ENCODE peak calls at places on chromosomes 16 and 17, in seven cellular contexts. One of them, this sample, is unnamed.

GRCh38 chr17:79573196-79573929 is 37.5 kb downstream of the RBFOX3 start:
- DNase-seq in spleen: peak
- DNase-seq in esophagus muscularis mucosa: no peak
- DNase-seq in mucosa of descending colon: no peak
- DNase-seq in tibial nerve: no peak
- DNase-seq in retinal pigment epithelial cell: no peak
- DNase-seq in tibial artery: no peak
- DNase-seq in this sample: no peak

GRCh38 chr17:36665417-36665816 is 64.0 kb downstream of the MRM1 start:
- DNase-seq in spleen: no peak
- DNase-seq in esophagus muscularis mucosa: no peak
- DNase-seq in mucosa of descending colon: no peak
- DNase-seq in tibial nerve: no peak
- DNase-seq in retinal pigment epithelial cell: no peak
- DNase-seq in tibial artery: no peak
- DNase-seq in this sample: no peak

GRCh38 chr17:31739300-31739699 is 119.7 kb downstream of the COPRS start:
- DNase-seq in spleen: no peak
- DNase-seq in esophagus muscularis mucosa: no peak
- DNase-seq in mucosa of descending colon: no peak
- DNase-seq in tibial nerve: no peak
- DNase-seq in retinal pigment epithelial cell: no peak
- DNase-seq in tibial artery: no peak
- DNase-seq in this sample: no peak

GRCh38 chr17:70338946-70339354 is 169.6 kb downstream of the KCNJ2 start:
- DNase-seq in spleen: no peak
- DNase-seq in esophagus muscularis mucosa: no peak
- DNase-seq in mucosa of descending colon: no peak
- DNase-seq in tibial nerve: no peak
- DNase-seq in retinal pigment epithelial cell: no peak
- DNase-seq in tibial artery: no peak
- DNase-seq in this sample: no peak

GRCh38 chr17:17226451-17227265 is 10.3 kb downstream of the FLCN start:
- DNase-seq in spleen: peak
- DNase-seq in esophagus muscularis mucosa: no peak
- DNase-seq in mucosa of descending colon: peak
- DNase-seq in tibial nerve: no peak
- DNase-seq in retinal pigment epithelial cell: no peak
- DNase-seq in tibial artery: no peak
- DNase-seq in this sample: no peak

GRCh38 chr17:60371416-60371815 is 20.5 kb downstream of the USP32 start:
- DNase-seq in spleen: no peak
- DNase-seq in esophagus muscularis mucosa: no peak
- DNase-seq in mucosa of descending colon: no peak
- DNase-seq in tibial nerve: no peak
- DNase-seq in retinal pigment epithelial cell: no peak
- DNase-seq in tibial artery: no peak
- DNase-seq in this sample: no peak

GRCh38 chr16:51818342-51818944 is 667.4 kb upstream of the SALL1 start:
- DNase-seq in spleen: no peak
- DNase-seq in esophagus muscularis mucosa: no peak
- DNase-seq in mucosa of descending colon: no peak
- DNase-seq in tibial nerve: no peak
- DNase-seq in retinal pigment epithelial cell: no peak
- DNase-seq in tibial artery: no peak
- DNase-seq in this sample: peak

GRCh38 chr16:85056211-85056748 is 28.7 kb downstream of the KIAA0513 start:
- DNase-seq in spleen: no peak
- DNase-seq in esophagus muscularis mucosa: no peak
- DNase-seq in mucosa of descending colon: no peak
- DNase-seq in tibial nerve: no peak
- DNase-seq in retinal pigment epithelial cell: no peak
- DNase-seq in tibial artery: no peak
- DNase-seq in this sample: no peak

GRCh38 chr17:21250719-21251305 is 2.4 kb downstream of the NATD1 start:
- DNase-seq in spleen: peak
- DNase-seq in esophagus muscularis mucosa: no peak
- DNase-seq in mucosa of descending colon: no peak
- DNase-seq in tibial nerve: no peak
- DNase-seq in retinal pigment epithelial cell: no peak
- DNase-seq in tibial artery: no peak
- DNase-seq in this sample: no peak

GRCh38 chr17:61556224-61557188 is 34.5 kb downstream of the NACA2 start:
- DNase-seq in spleen: no peak
- DNase-seq in esophagus muscularis mucosa: no peak
- DNase-seq in mucosa of descending colon: no peak
- DNase-seq in tibial nerve: no peak
- DNase-seq in retinal pigment epithelial cell: no peak
- DNase-seq in tibial artery: no peak
- DNase-seq in this sample: no peak

GRCh38 chr16:85870159-85870558 is 28.8 kb upstream of the IRF8 start:
- DNase-seq in spleen: peak
- DNase-seq in esophagus muscularis mucosa: no peak
- DNase-seq in mucosa of descending colon: no peak
- DNase-seq in tibial nerve: peak
- DNase-seq in retinal pigment epithelial cell: no peak
- DNase-seq in tibial artery: no peak
- DNase-seq in this sample: no peak

DNA sequence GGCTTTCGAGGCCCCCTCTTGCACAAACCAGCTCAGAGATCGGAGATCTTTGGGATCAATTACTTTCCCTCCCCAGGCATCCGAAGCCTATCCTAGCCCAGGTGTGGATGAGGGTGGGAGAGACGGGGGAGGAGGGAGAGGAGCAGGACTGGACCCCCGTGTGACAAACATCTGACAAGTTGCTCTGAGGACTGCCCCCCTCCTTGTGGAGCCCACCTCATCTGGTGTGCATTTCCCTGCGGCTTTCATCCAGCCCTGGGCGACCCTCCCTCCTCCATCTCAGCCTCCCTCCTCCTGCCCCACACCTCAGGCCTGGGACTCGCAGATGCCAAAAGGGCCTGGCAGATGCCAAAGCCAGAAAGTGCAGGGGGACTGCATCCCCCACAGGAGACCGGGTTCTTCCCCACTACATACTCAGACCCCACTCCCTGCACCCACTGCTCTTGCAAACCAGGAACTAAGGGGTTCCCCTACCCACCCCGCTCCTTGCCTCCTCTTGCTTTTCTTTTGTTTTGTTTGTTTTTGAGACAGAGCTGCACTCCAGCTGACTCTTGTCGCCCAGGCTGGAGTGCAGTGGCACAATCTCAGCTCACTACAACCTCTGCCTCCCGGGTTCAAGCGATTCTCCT is 3.3 kb downstream of the HS3ST6 start:
- DNase-seq in spleen: no peak
- DNase-seq in esophagus muscularis mucosa: no peak
- DNase-seq in mucosa of descending colon: no peak
- DNase-seq in tibial nerve: no peak
- DNase-seq in retinal pigment epithelial cell: no peak
- DNase-seq in tibial artery: no peak
- DNase-seq in this sample: no peak
- TF ChIP-seq CTCF in spleen: no peak
- TF ChIP-seq CTCF in esophagus muscularis mucosa: no peak
- TF ChIP-seq CTCF in mucosa of descending colon: no peak
- TF ChIP-seq CTCF in tibial nerve: no peak
- TF ChIP-seq CTCF in retinal pigment epithelial cell: no peak
- TF ChIP-seq CTCF in tibial artery: no peak
- TF ChIP-seq CTCF in this sample: no peak

GRCh38 chr16:47851026-47851610 is 304.7 kb downstream of the ABCC12 start:
- DNase-seq in spleen: no peak
- DNase-seq in esophagus muscularis mucosa: peak
- DNase-seq in mucosa of descending colon: no peak
- DNase-seq in tibial nerve: no peak
- DNase-seq in retinal pigment epithelial cell: no peak
- DNase-seq in tibial artery: no peak
- DNase-seq in this sample: no peak

GRCh38 chr16:47852991-47853390 is 302.8 kb downstream of the ABCC12 start:
- DNase-seq in spleen: no peak
- DNase-seq in esophagus muscularis mucosa: peak
- DNase-seq in mucosa of descending colon: no peak
- DNase-seq in tibial nerve: no peak
- DNase-seq in retinal pigment epithelial cell: no peak
- DNase-seq in tibial artery: no peak
- DNase-seq in this sample: no peak

GRCh38 chr16:47848481-47849109 is 307.2 kb downstream of the ABCC12 start:
- DNase-seq in spleen: no peak
- DNase-seq in esophagus muscularis mucosa: peak
- DNase-seq in mucosa of descending colon: no peak
- DNase-seq in tibial nerve: no peak
- DNase-seq in retinal pigment epithelial cell: no peak
- DNase-seq in tibial artery: no peak
- DNase-seq in this sample: no peak

GRCh38 chr16:47849736-47850135 is 306.1 kb downstream of the ABCC12 start:
- DNase-seq in spleen: no peak
- DNase-seq in esophagus muscularis mucosa: peak
- DNase-seq in mucosa of descending colon: no peak
- DNase-seq in tibial nerve: no peak
- DNase-seq in retinal pigment epithelial cell: no peak
- DNase-seq in tibial artery: no peak
- DNase-seq in this sample: no peak

DNA sequence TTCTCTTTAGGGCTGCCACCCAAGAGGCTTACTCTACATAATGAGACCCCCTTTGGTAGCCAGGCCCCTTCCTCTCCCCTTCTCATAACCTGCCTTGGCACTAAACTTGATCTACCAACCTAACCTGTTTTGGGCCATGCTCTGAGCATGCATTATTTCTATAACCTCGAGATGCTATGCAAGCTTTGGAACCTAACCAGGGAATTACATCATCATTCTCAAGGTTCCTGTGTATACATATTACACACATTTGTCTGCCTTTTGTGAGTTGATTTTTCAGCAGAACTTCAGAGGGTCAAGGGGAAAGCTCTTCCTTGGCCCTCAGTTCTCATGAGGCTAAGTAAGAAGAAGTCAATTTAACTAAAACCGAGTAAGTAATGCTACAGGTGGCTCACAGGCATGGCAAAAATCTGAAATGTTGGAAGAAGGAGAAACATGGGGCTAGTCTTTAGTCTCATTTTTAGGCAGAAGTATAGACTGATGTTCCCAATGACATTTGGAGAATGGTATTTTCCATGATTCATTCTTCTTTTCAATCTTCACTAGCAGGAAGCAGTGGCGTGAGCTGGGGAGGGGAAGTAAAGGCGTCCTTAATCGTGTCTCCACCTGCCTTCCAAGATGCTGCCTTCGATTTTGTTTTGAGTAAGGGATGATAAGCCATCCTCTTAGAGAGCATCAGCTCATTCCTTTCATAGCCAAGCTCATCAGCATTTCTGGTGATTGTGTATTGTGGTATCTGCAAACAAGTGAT is 308.4 kb downstream of the ABCC12 start:
- DNase-seq in spleen: no peak
- DNase-seq in esophagus muscularis mucosa: no peak
- DNase-seq in mucosa of descending colon: no peak
- DNase-seq in tibial nerve: no peak
- DNase-seq in retinal pigment epithelial cell: no peak
- DNase-seq in tibial artery: no peak
- DNase-seq in this sample: no peak
- TF ChIP-seq CTCF in spleen: no peak
- TF ChIP-seq CTCF in esophagus muscularis mucosa: no peak
- TF ChIP-seq CTCF in mucosa of descending colon: no peak
- TF ChIP-seq CTCF in tibial nerve: no peak
- TF ChIP-seq CTCF in retinal pigment epithelial cell: no peak
- TF ChIP-seq CTCF in tibial artery: no peak
- TF ChIP-seq CTCF in this sample: no peak

DNA sequence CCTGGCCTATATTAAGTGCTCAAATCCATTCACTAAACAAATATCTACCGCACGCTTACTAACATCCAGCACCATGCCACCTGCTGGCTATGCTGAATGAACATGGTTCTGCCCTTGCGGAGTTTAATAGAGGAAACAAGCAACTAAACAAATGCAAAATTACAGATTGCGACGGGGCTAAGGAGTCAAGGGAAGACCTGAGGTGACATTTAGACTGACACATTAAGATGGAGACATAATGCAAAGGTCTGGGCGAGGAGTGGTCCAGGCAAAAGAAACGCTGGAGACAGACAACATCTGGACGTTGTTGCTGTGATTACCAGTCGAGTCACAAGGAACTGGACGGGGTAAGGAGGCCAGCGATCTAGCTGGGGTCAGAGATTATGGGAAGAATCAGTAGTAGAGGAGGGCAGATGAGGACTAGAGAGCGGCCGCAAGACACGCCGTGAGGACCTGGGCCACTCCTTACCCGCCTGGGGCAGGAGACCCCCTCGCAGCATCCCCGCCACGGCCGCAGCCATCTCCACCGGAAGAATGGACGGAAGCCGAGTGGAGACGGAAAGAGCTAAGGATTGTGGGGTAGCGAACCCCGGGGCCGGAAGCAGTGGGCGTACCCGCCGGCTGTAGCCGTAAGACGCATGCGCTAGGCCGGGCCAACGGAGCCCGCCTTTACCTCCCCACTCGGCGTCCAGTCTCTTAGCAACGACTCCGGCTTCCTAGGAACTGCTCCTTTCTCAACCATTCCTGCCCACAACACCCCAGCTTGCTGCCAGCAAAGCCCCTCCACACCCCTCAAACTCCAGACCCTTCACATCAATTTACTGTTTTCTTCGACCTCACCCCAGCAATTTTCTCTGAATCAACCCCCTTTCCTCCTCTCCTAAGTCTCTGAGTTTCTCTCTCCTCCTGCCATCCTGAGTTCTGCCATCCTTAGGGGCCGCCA is at the start of the genes LRRC46 and MRPL10:
- DNase-seq in spleen: peak
- DNase-seq in esophagus muscularis mucosa: peak
- DNase-seq in mucosa of descending colon: peak
- DNase-seq in tibial nerve: peak
- DNase-seq in retinal pigment epithelial cell: peak
- DNase-seq in tibial artery: peak
- DNase-seq in this sample: peak
- TF ChIP-seq CTCF in spleen: peak
- TF ChIP-seq CTCF in esophagus muscularis mucosa: no peak
- TF ChIP-seq CTCF in mucosa of descending colon: no peak
- TF ChIP-seq CTCF in tibial nerve: no peak
- TF ChIP-seq CTCF in retinal pigment epithelial cell: peak
- TF ChIP-seq CTCF in tibial artery: no peak
- TF ChIP-seq CTCF in this sample: peak

DNA sequence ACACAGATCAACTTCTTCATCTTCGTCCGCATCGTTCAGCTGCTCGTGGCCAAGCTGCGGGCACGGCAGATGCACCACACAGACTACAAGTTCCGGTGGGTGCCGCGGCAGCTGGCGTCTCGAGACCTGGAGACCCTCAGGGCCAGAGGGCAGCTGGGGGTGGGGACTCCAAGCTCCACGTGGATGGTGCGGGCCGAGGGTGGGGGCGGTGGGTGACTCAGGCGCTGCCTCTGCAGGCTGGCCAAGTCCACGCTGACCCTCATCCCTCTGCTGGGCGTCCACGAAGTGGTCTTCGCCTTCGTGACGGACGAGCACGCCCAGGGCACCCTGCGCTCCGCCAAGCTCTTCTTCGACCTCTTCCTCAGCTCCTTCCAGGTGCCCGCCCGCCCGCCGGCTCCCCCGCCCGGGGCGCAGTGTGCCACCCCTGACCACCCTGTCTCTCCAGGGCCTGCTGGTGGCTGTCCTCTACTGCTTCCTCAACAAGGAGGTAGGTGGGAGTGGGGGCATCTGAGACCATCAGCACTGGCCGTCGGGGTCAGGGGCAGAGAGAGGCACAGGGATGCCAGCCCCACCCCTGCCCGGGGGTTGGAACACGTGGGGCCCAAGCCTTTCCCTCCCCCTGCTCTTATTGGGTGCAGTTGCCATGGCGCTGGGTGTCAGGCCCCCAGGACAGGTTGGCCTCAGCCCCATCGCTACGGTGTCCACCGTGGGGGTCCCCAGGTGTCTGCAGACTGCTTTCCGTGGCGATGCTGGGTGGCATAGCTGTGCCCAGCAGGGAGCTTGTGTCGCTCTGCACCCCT is 8.8 kb downstream of the GCGR start:
- DNase-seq in spleen: no peak
- DNase-seq in esophagus muscularis mucosa: no peak
- DNase-seq in mucosa of descending colon: no peak
- DNase-seq in tibial nerve: no peak
- DNase-seq in retinal pigment epithelial cell: no peak
- DNase-seq in tibial artery: no peak
- DNase-seq in this sample: no peak
- TF ChIP-seq CTCF in spleen: no peak
- TF ChIP-seq CTCF in esophagus muscularis mucosa: no peak
- TF ChIP-seq CTCF in mucosa of descending colon: no peak
- TF ChIP-seq CTCF in tibial nerve: no peak
- TF ChIP-seq CTCF in retinal pigment epithelial cell: no peak
- TF ChIP-seq CTCF in tibial artery: no peak
- TF ChIP-seq CTCF in this sample: no peak